ENCODE peak calls at places on chromosomes 12 and 14, in ten cellular contexts. One of them, this sample, is unnamed.

GRCh38 chr14:101715209-101716076 is 46.1 kb upstream of the PPP2R5C start:
- DNase-seq in left ventricle myocardium inferior: no peak
- DNase-seq in fibroblast of lung: no peak
- DNase-seq in lower lobe of right lung: no peak
- DNase-seq in PC-3: no peak
- DNase-seq in right atrium auricular region: peak; percentile 42
- DNase-seq in upper lobe of right lung: no peak
- DNase-seq in heart left ventricle: no peak
- DNase-seq in A549: no peak
- DNase-seq in CD8-positive, alpha-beta memory T cell: no peak
- DNase-seq in this sample: peak; percentile 22

GRCh38 chr12:52634266-52635056 is 16.1 kb upstream of the KRT73 start:
- DNase-seq in left ventricle myocardium inferior: peak; percentile 81
- DNase-seq in fibroblast of lung: no peak
- DNase-seq in lower lobe of right lung: no peak
- DNase-seq in PC-3: no peak
- DNase-seq in right atrium auricular region: peak; percentile 57
- DNase-seq in upper lobe of right lung: no peak
- DNase-seq in heart left ventricle: peak; percentile 90
- DNase-seq in A549: no peak
- DNase-seq in CD8-positive, alpha-beta memory T cell: no peak
- DNase-seq in this sample: peak; percentile 73

GRCh38 chr12:51351913-51352532 is 5.5 kb upstream of the CELA1 start:
- DNase-seq in left ventricle myocardium inferior: no peak
- DNase-seq in fibroblast of lung: peak; percentile 60
- DNase-seq in lower lobe of right lung: peak; percentile 49
- DNase-seq in PC-3: peak; percentile 53
- DNase-seq in right atrium auricular region: no peak
- DNase-seq in upper lobe of right lung: no peak
- DNase-seq in heart left ventricle: no peak
- DNase-seq in A549: peak; percentile 76
- DNase-seq in CD8-positive, alpha-beta memory T cell: peak; percentile 30
- DNase-seq in this sample: no peak

GRCh38 chr12:93571360-93571853 is 1.1 kb upstream of the SOCS2 start:
- DNase-seq in left ventricle myocardium inferior: peak; percentile 78
- DNase-seq in fibroblast of lung: peak; percentile 76
- DNase-seq in lower lobe of right lung: peak; percentile 77
- DNase-seq in PC-3: peak; percentile 63
- DNase-seq in right atrium auricular region: peak; percentile 75
- DNase-seq in upper lobe of right lung: peak; percentile 87
- DNase-seq in heart left ventricle: peak; percentile 84
- DNase-seq in A549: peak; percentile 79
- DNase-seq in CD8-positive, alpha-beta memory T cell: peak; percentile 60
- DNase-seq in this sample: peak; percentile 66

GRCh38 chr14:49863483-49864262 is 11.1 kb upstream of the NEMF start:
- DNase-seq in left ventricle myocardium inferior: no peak
- DNase-seq in fibroblast of lung: no peak
- DNase-seq in lower lobe of right lung: no peak
- DNase-seq in PC-3: no peak
- DNase-seq in right atrium auricular region: peak; percentile 56
- DNase-seq in upper lobe of right lung: no peak
- DNase-seq in heart left ventricle: no peak
- DNase-seq in A549: no peak
- DNase-seq in CD8-positive, alpha-beta memory T cell: no peak
- DNase-seq in this sample: no peak

GRCh38 chr12:15196221-15196620 is 25.0 kb downstream of the RERG start:
- DNase-seq in left ventricle myocardium inferior: no peak
- DNase-seq in fibroblast of lung: no peak
- DNase-seq in lower lobe of right lung: no peak
- DNase-seq in PC-3: no peak
- DNase-seq in right atrium auricular region: no peak
- DNase-seq in upper lobe of right lung: no peak
- DNase-seq in heart left ventricle: no peak
- DNase-seq in A549: no peak
- DNase-seq in CD8-positive, alpha-beta memory T cell: no peak
- DNase-seq in this sample: no peak

GRCh38 chr12:66548338-66549049 is 130.4 kb downstream of the GRIP1 start:
- DNase-seq in left ventricle myocardium inferior: no peak
- DNase-seq in fibroblast of lung: no peak
- DNase-seq in lower lobe of right lung: no peak
- DNase-seq in PC-3: peak; percentile 24
- DNase-seq in right atrium auricular region: no peak
- DNase-seq in upper lobe of right lung: no peak
- DNase-seq in heart left ventricle: no peak
- DNase-seq in A549: no peak
- DNase-seq in CD8-positive, alpha-beta memory T cell: no peak
- DNase-seq in this sample: no peak

GRCh38 chr12:113347892-113348291 is 10.5 kb upstream of the PLBD2 start:
- DNase-seq in left ventricle myocardium inferior: no peak
- DNase-seq in fibroblast of lung: no peak
- DNase-seq in lower lobe of right lung: no peak
- DNase-seq in PC-3: no peak
- DNase-seq in right atrium auricular region: no peak
- DNase-seq in upper lobe of right lung: no peak
- DNase-seq in heart left ventricle: no peak
- DNase-seq in A549: no peak
- DNase-seq in CD8-positive, alpha-beta memory T cell: no peak
- DNase-seq in this sample: no peak

GRCh38 chr12:58588771-58589170 is 331.5 kb downstream of the LRIG3 start:
- DNase-seq in left ventricle myocardium inferior: no peak
- DNase-seq in fibroblast of lung: peak; percentile 50
- DNase-seq in lower lobe of right lung: no peak
- DNase-seq in PC-3: peak; percentile 22
- DNase-seq in right atrium auricular region: no peak
- DNase-seq in upper lobe of right lung: no peak
- DNase-seq in heart left ventricle: no peak
- DNase-seq in A549: no peak
- DNase-seq in CD8-positive, alpha-beta memory T cell: no peak
- DNase-seq in this sample: no peak

GRCh38 chr12:2360630-2361170 is 307.9 kb downstream of the CACNA1C start:
- DNase-seq in left ventricle myocardium inferior: no peak
- DNase-seq in fibroblast of lung: no peak
- DNase-seq in lower lobe of right lung: no peak
- DNase-seq in PC-3: peak; percentile 19
- DNase-seq in right atrium auricular region: no peak
- DNase-seq in upper lobe of right lung: no peak
- DNase-seq in heart left ventricle: no peak
- DNase-seq in A549: no peak
- DNase-seq in CD8-positive, alpha-beta memory T cell: no peak
- DNase-seq in this sample: no peak

GRCh38 chr14:91417983-91418386 is 365 bp upstream of the CCDC88C start:
- DNase-seq in left ventricle myocardium inferior: no peak
- DNase-seq in fibroblast of lung: no peak
- DNase-seq in lower lobe of right lung: peak; percentile 69
- DNase-seq in PC-3: peak; percentile 63
- DNase-seq in right atrium auricular region: no peak
- DNase-seq in upper lobe of right lung: peak; percentile 82
- DNase-seq in heart left ventricle: no peak
- DNase-seq in A549: peak; percentile 72
- DNase-seq in CD8-positive, alpha-beta memory T cell: peak; percentile 59
- DNase-seq in this sample: peak; percentile 61

GRCh38 chr12:30795660-30796507 is 41.1 kb upstream of the CAPRIN2 start:
- DNase-seq in left ventricle myocardium inferior: peak; percentile 51
- DNase-seq in fibroblast of lung: peak; percentile 70
- DNase-seq in lower lobe of right lung: peak; percentile 71
- DNase-seq in PC-3: peak; percentile 77
- DNase-seq in right atrium auricular region: peak; percentile 74
- DNase-seq in upper lobe of right lung: peak; percentile 77
- DNase-seq in heart left ventricle: peak; percentile 84
- DNase-seq in A549: peak; percentile 69
- DNase-seq in CD8-positive, alpha-beta memory T cell: peak; percentile 32
- DNase-seq in this sample: peak; percentile 37

GRCh38 chr14:101810897-101811620 is 49.5 kb downstream of the PPP2R5C start:
- DNase-seq in left ventricle myocardium inferior: no peak
- DNase-seq in fibroblast of lung: peak; percentile 27
- DNase-seq in lower lobe of right lung: no peak
- DNase-seq in PC-3: peak; percentile 60
- DNase-seq in right atrium auricular region: no peak
- DNase-seq in upper lobe of right lung: no peak
- DNase-seq in heart left ventricle: no peak
- DNase-seq in A549: no peak
- DNase-seq in CD8-positive, alpha-beta memory T cell: no peak
- DNase-seq in this sample: no peak

GRCh38 chr12:122124370-122124769 is 45.8 kb downstream of the MLXIP start:
- DNase-seq in left ventricle myocardium inferior: no peak
- DNase-seq in fibroblast of lung: no peak
- DNase-seq in lower lobe of right lung: peak; percentile 38
- DNase-seq in PC-3: no peak
- DNase-seq in right atrium auricular region: no peak
- DNase-seq in upper lobe of right lung: no peak
- DNase-seq in heart left ventricle: peak; percentile 19
- DNase-seq in A549: no peak
- DNase-seq in CD8-positive, alpha-beta memory T cell: no peak
- DNase-seq in this sample: no peak
- H3K4me1 ChIP-seq in left ventricle myocardium inferior: peaks cover 67% of the 10 kb centered on the region
- H3K4me1 ChIP-seq in fibroblast of lung: peaks cover 7% of the 10 kb centered on the region
- H3K4me1 ChIP-seq in lower lobe of right lung: peaks cover 42% of the 10 kb centered on the region
- H3K4me1 ChIP-seq in PC-3: peaks cover 9% of the 10 kb centered on the region
- H3K4me1 ChIP-seq in right atrium auricular region: peaks cover 52% of the 10 kb centered on the region
- H3K4me1 ChIP-seq in upper lobe of right lung: peaks cover 30% of the 10 kb centered on the region
- H3K4me1 ChIP-seq in heart left ventricle: peaks cover 28% of the 10 kb centered on the region
- H3K4me1 ChIP-seq in A549: peaks cover 37% of the 10 kb centered on the region
- H3K4me1 ChIP-seq in CD8-positive, alpha-beta memory T cell: peaks cover 11% of the 10 kb centered on the region
- H3K4me1 ChIP-seq in this sample: peaks cover 75% of the 10 kb centered on the region

GRCh38 chr14:103130965-103131364 is 7.7 kb downstream of the TNFAIP2 start:
- DNase-seq in left ventricle myocardium inferior: no peak
- DNase-seq in fibroblast of lung: peak; percentile 69
- DNase-seq in lower lobe of right lung: no peak
- DNase-seq in PC-3: peak; percentile 65
- DNase-seq in right atrium auricular region: no peak
- DNase-seq in upper lobe of right lung: no peak
- DNase-seq in heart left ventricle: peak; percentile 36
- DNase-seq in A549: no peak
- DNase-seq in CD8-positive, alpha-beta memory T cell: no peak
- DNase-seq in this sample: no peak

GRCh38 chr14:103129301-103130016 is 6.2 kb downstream of the TNFAIP2 start:
- DNase-seq in left ventricle myocardium inferior: no peak
- DNase-seq in fibroblast of lung: no peak
- DNase-seq in lower lobe of right lung: no peak
- DNase-seq in PC-3: peak; percentile 81
- DNase-seq in right atrium auricular region: no peak
- DNase-seq in upper lobe of right lung: no peak
- DNase-seq in heart left ventricle: peak; percentile 18
- DNase-seq in A549: no peak
- DNase-seq in CD8-positive, alpha-beta memory T cell: no peak
- DNase-seq in this sample: no peak

GRCh38 chr14:103128631-103129300 is 5.5 kb downstream of the TNFAIP2 start:
- DNase-seq in left ventricle myocardium inferior: peak; percentile 17
- DNase-seq in fibroblast of lung: no peak
- DNase-seq in lower lobe of right lung: peak; percentile 41
- DNase-seq in PC-3: peak; percentile 81
- DNase-seq in right atrium auricular region: no peak
- DNase-seq in upper lobe of right lung: peak; percentile 66
- DNase-seq in heart left ventricle: peak; percentile 31
- DNase-seq in A549: no peak
- DNase-seq in CD8-positive, alpha-beta memory T cell: no peak
- DNase-seq in this sample: peak; percentile 56

GRCh38 chr14:103131580-103131979 is 8.3 kb downstream of the TNFAIP2 start:
- DNase-seq in left ventricle myocardium inferior: no peak
- DNase-seq in fibroblast of lung: no peak
- DNase-seq in lower lobe of right lung: no peak
- DNase-seq in PC-3: no peak
- DNase-seq in right atrium auricular region: no peak
- DNase-seq in upper lobe of right lung: no peak
- DNase-seq in heart left ventricle: peak; percentile 10
- DNase-seq in A549: no peak
- DNase-seq in CD8-positive, alpha-beta memory T cell: no peak
- DNase-seq in this sample: no peak

GRCh38 chr14:103130017-103130764 is 6.9 kb downstream of the TNFAIP2 start:
- DNase-seq in left ventricle myocardium inferior: no peak
- DNase-seq in fibroblast of lung: no peak
- DNase-seq in lower lobe of right lung: no peak
- DNase-seq in PC-3: no peak
- DNase-seq in right atrium auricular region: no peak
- DNase-seq in upper lobe of right lung: no peak
- DNase-seq in heart left ventricle: no peak
- DNase-seq in A549: no peak
- DNase-seq in CD8-positive, alpha-beta memory T cell: no peak
- DNase-seq in this sample: no peak
- H3K4me1 ChIP-seq in left ventricle myocardium inferior: peaks cover 72% of the 10 kb centered on the region
- H3K4me1 ChIP-seq in fibroblast of lung: peaks cover 15% of the 10 kb centered on the region
- H3K4me1 ChIP-seq in lower lobe of right lung: peaks cover 48% of the 10 kb centered on the region
- H3K4me1 ChIP-seq in PC-3: peaks cover 47% of the 10 kb centered on the region
- H3K4me1 ChIP-seq in right atrium auricular region: peaks cover 55% of the 10 kb centered on the region
- H3K4me1 ChIP-seq in upper lobe of right lung: peaks cover 41% of the 10 kb centered on the region
- H3K4me1 ChIP-seq in heart left ventricle: peaks cover 38% of the 10 kb centered on the region
- H3K4me1 ChIP-seq in A549: peaks cover 69% of the 10 kb centered on the region
- H3K4me1 ChIP-seq in CD8-positive, alpha-beta memory T cell: no peaks in the 10 kb centered on the region
- H3K4me1 ChIP-seq in this sample: peaks cover 62% of the 10 kb centered on the region

DNA sequence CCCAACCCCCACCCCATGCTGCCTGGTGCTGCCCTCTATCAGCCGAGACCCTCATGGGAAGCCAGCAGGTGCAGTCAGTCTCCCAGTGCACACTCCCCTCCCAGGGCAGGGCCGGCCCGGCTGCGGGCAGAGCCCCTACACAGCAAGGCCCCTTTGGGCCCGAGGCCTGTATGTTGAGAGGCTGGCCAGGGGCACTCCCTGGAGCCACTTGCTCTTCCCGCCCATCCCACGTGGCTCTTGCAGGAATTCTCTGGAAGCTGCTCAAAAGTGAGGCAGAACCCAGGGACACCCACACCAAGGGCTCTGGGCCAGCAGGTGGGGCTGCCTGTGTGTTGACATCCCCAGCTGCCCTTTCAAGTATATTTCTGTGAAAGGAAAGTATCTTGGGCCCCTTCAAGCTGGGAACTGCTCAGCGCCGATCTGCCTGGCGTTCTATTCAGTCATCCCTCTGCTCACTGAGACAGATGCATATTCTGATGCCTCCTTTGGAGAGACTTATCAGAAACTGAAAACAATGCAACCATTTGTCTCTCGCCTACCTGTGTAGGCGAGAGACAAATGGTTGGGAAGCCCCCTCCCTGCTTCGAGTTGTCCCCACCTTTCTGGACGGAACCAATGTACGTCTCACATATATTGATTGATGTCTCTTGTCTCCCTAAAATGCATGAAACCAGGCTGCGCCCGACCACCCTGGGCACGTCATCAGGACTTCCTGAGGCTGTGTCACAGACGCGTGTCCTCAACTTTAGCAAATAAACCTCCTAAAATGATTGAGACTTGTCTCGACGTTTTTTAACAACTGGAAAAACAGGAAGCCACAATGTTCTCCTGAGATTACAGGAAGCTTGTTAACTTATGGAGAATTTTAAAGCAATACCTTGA is 6.0 kb downstream of the GPR132 start:
- DNase-seq in left ventricle myocardium inferior: peak; percentile 48
- DNase-seq in fibroblast of lung: no peak
- DNase-seq in lower lobe of right lung: peak; percentile 80
- DNase-seq in PC-3: no peak
- DNase-seq in right atrium auricular region: no peak
- DNase-seq in upper lobe of right lung: peak; percentile 87
- DNase-seq in heart left ventricle: no peak
- DNase-seq in A549: no peak
- DNase-seq in CD8-positive, alpha-beta memory T cell: peak; percentile 45
- DNase-seq in this sample: no peak
- H3K4me1 ChIP-seq in left ventricle myocardium inferior: peaks cover 60% of the 10 kb centered on the region
- H3K4me1 ChIP-seq in fibroblast of lung: no peaks in the 10 kb centered on the region
- H3K4me1 ChIP-seq in lower lobe of right lung: peaks cover 58% of the 10 kb centered on the region
- H3K4me1 ChIP-seq in PC-3: no peaks in the 10 kb centered on the region
- H3K4me1 ChIP-seq in right atrium auricular region: peaks cover 54% of the 10 kb centered on the region
- H3K4me1 ChIP-seq in upper lobe of right lung: peaks cover 39% of the 10 kb centered on the region
- H3K4me1 ChIP-seq in heart left ventricle: peaks cover 42% of the 10 kb centered on the region
- H3K4me1 ChIP-seq in A549: no peaks in the 10 kb centered on the region
- H3K4me1 ChIP-seq in CD8-positive, alpha-beta memory T cell: peaks cover 65% of the 10 kb centered on the region
- H3K4me1 ChIP-seq in this sample: peaks cover 30% of the 10 kb centered on the region

GRCh38 chr14:105508069-105508468 is 17.0 kb downstream of the TEDC1 start:
- DNase-seq in left ventricle myocardium inferior: no peak
- DNase-seq in fibroblast of lung: no peak
- DNase-seq in lower lobe of right lung: no peak
- DNase-seq in PC-3: no peak
- DNase-seq in right atrium auricular region: no peak
- DNase-seq in upper lobe of right lung: peak; percentile 46
- DNase-seq in heart left ventricle: no peak
- DNase-seq in A549: no peak
- DNase-seq in CD8-positive, alpha-beta memory T cell: no peak
- DNase-seq in this sample: no peak
- H3K4me1 ChIP-seq in left ventricle myocardium inferior: no peaks in the 10 kb centered on the region
- H3K4me1 ChIP-seq in fibroblast of lung: no peaks in the 10 kb centered on the region
- H3K4me1 ChIP-seq in lower lobe of right lung: no peaks in the 10 kb centered on the region
- H3K4me1 ChIP-seq in PC-3: peaks cover 8% of the 10 kb centered on the region
- H3K4me1 ChIP-seq in right atrium auricular region: no peaks in the 10 kb centered on the region
- H3K4me1 ChIP-seq in upper lobe of right lung: no peaks in the 10 kb centered on the region
- H3K4me1 ChIP-seq in heart left ventricle: no peaks in the 10 kb centered on the region
- H3K4me1 ChIP-seq in A549: peaks cover 11% of the 10 kb centered on the region
- H3K4me1 ChIP-seq in CD8-positive, alpha-beta memory T cell: no peaks in the 10 kb centered on the region
- H3K4me1 ChIP-seq in this sample: no peaks in the 10 kb centered on the region